ENCODE peak calls at places on chromosomes 3 and 15, in ten cellular contexts. One of them, this sample, is unnamed.

GRCh38 chr3:174035317-174035886 is 637.9 kb downstream of the NLGN1 start:
- DNase-seq in GM12891: no peak
- DNase-seq in heart left ventricle: no peak
- DNase-seq in tibial nerve: no peak
- DNase-seq in NB4: no peak
- DNase-seq in spleen: no peak
- DNase-seq in GM12892: no peak
- DNase-seq in testis: peak
- DNase-seq in adrenal gland: peak
- DNase-seq in lower leg skin: no peak
- DNase-seq in this sample: no peak

GRCh38 chr3:9500108-9501050 is 53.2 kb downstream of the LHFPL4 start:
- DNase-seq in GM12891: peak
- DNase-seq in heart left ventricle: peak
- DNase-seq in tibial nerve: no peak
- DNase-seq in NB4: peak
- DNase-seq in spleen: peak
- DNase-seq in GM12892: peak
- DNase-seq in testis: peak
- DNase-seq in adrenal gland: peak
- DNase-seq in lower leg skin: peak
- DNase-seq in this sample: peak

GRCh38 chr3:181966387-181966786 is 254.7 kb downstream of the SOX2 start:
- DNase-seq in GM12891: no peak
- DNase-seq in heart left ventricle: no peak
- DNase-seq in tibial nerve: no peak
- DNase-seq in NB4: no peak
- DNase-seq in spleen: no peak
- DNase-seq in GM12892: no peak
- DNase-seq in testis: no peak
- DNase-seq in adrenal gland: no peak
- DNase-seq in lower leg skin: no peak
- DNase-seq in this sample: no peak

GRCh38 chr3:45968706-45969105 is 25.4 kb downstream of the CXCR6 start:
- DNase-seq in GM12891: no peak
- DNase-seq in heart left ventricle: no peak
- DNase-seq in tibial nerve: no peak
- DNase-seq in NB4: no peak
- DNase-seq in spleen: no peak
- DNase-seq in GM12892: no peak
- DNase-seq in testis: no peak
- DNase-seq in adrenal gland: no peak
- DNase-seq in lower leg skin: no peak
- DNase-seq in this sample: peak

GRCh38 chr3:153210116-153210515 is 48.1 kb downstream of the RAP2B start:
- DNase-seq in GM12891: no peak
- DNase-seq in heart left ventricle: no peak
- DNase-seq in tibial nerve: no peak
- DNase-seq in NB4: peak
- DNase-seq in spleen: no peak
- DNase-seq in GM12892: no peak
- DNase-seq in testis: no peak
- DNase-seq in adrenal gland: no peak
- DNase-seq in lower leg skin: no peak
- DNase-seq in this sample: peak

GRCh38 chr3:33218446-33219174 is at the start of gene SUSD5:
- DNase-seq in GM12891: peak
- DNase-seq in heart left ventricle: peak
- DNase-seq in tibial nerve: no peak
- DNase-seq in NB4: no peak
- DNase-seq in spleen: no peak
- DNase-seq in GM12892: peak
- DNase-seq in testis: peak
- DNase-seq in adrenal gland: no peak
- DNase-seq in lower leg skin: no peak
- DNase-seq in this sample: peak

GRCh38 chr3:156132313-156132712 is 11.9 kb downstream of the KCNAB1 start:
- DNase-seq in GM12891: no peak
- DNase-seq in heart left ventricle: no peak
- DNase-seq in tibial nerve: no peak
- DNase-seq in NB4: no peak
- DNase-seq in spleen: no peak
- DNase-seq in GM12892: no peak
- DNase-seq in testis: no peak
- DNase-seq in adrenal gland: no peak
- DNase-seq in lower leg skin: no peak
- DNase-seq in this sample: no peak

GRCh38 chr3:45319231-45320085 is 68.9 kb upstream of the LARS2 start:
- DNase-seq in GM12891: no peak
- DNase-seq in heart left ventricle: no peak
- DNase-seq in tibial nerve: no peak
- DNase-seq in NB4: no peak
- DNase-seq in spleen: no peak
- DNase-seq in GM12892: no peak
- DNase-seq in testis: no peak
- DNase-seq in adrenal gland: no peak
- DNase-seq in lower leg skin: peak
- DNase-seq in this sample: no peak

GRCh38 chr3:16317561-16317945 is 52.5 kb downstream of the OXNAD1 start:
- DNase-seq in GM12891: no peak
- DNase-seq in heart left ventricle: no peak
- DNase-seq in tibial nerve: no peak
- DNase-seq in NB4: no peak
- DNase-seq in spleen: no peak
- DNase-seq in GM12892: no peak
- DNase-seq in testis: no peak
- DNase-seq in adrenal gland: no peak
- DNase-seq in lower leg skin: no peak
- DNase-seq in this sample: no peak

GRCh38 chr3:16316396-16316795 is 51.4 kb downstream of the OXNAD1 start:
- DNase-seq in GM12891: no peak
- DNase-seq in heart left ventricle: no peak
- DNase-seq in tibial nerve: no peak
- DNase-seq in NB4: no peak
- DNase-seq in spleen: no peak
- DNase-seq in GM12892: no peak
- DNase-seq in testis: no peak
- DNase-seq in adrenal gland: no peak
- DNase-seq in lower leg skin: no peak
- DNase-seq in this sample: no peak

GRCh38 chr3:16318216-16318615 is 53.2 kb downstream of the OXNAD1 start:
- DNase-seq in GM12891: no peak
- DNase-seq in heart left ventricle: no peak
- DNase-seq in tibial nerve: no peak
- DNase-seq in NB4: no peak
- DNase-seq in spleen: no peak
- DNase-seq in GM12892: no peak
- DNase-seq in testis: no peak
- DNase-seq in adrenal gland: no peak
- DNase-seq in lower leg skin: no peak
- DNase-seq in this sample: no peak

GRCh38 chr3:16315623-16316022 is 50.6 kb downstream of the OXNAD1 start:
- DNase-seq in GM12891: no peak
- DNase-seq in heart left ventricle: no peak
- DNase-seq in tibial nerve: no peak
- DNase-seq in NB4: no peak
- DNase-seq in spleen: no peak
- DNase-seq in GM12892: no peak
- DNase-seq in testis: no peak
- DNase-seq in adrenal gland: no peak
- DNase-seq in lower leg skin: no peak
- DNase-seq in this sample: no peak

DNA sequence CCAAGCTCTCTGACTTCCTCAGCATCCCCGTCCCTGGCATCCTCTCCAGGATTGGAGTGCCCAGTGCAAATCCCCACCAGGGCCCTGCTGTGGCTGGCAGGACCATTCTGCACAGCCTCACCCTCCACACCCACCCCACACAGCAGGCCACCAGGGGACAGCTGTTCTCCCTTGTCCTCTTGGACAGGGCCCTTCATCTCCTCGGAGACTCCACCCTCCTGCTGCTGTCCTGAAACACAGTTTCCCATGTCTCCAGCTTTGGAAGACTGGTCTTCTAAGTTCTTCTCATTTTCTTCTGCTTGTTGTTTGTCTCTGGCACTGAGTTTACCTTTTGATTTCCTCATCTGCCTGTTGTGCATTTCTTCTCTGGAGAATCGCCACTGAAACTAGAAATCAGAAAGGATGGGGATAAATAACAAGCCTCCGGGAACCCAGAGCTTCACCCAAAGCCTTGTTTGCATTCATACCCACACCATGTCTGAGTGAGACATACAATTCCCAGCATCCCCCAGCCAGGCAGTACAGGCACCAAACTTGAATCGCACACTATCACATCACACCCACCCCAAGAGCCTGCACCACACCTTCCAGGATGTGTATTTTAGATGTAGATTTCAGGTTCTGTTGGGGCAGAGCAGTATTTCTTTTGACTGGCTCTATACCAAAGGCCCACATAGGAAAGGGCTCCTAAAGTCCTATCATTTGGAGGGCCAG is 52.0 kb downstream of the OXNAD1 start:
- DNase-seq in GM12891: no peak
- DNase-seq in heart left ventricle: no peak
- DNase-seq in tibial nerve: no peak
- DNase-seq in NB4: no peak
- DNase-seq in spleen: no peak
- DNase-seq in GM12892: no peak
- DNase-seq in testis: no peak
- DNase-seq in adrenal gland: no peak
- DNase-seq in lower leg skin: no peak
- DNase-seq in this sample: no peak
- TF ChIP-seq POLR2A in GM12891: no peak
- TF ChIP-seq POLR2A in heart left ventricle: no peak
- TF ChIP-seq POLR2A in tibial nerve: no peak
- TF ChIP-seq POLR2A in NB4: no peak
- TF ChIP-seq POLR2A in spleen: no peak
- TF ChIP-seq POLR2A in GM12892: no peak
- TF ChIP-seq POLR2A in testis: no peak
- TF ChIP-seq POLR2A in adrenal gland: no peak
- TF ChIP-seq POLR2A in lower leg skin: no peak
- TF ChIP-seq POLR2A in this sample: no peak

DNA sequence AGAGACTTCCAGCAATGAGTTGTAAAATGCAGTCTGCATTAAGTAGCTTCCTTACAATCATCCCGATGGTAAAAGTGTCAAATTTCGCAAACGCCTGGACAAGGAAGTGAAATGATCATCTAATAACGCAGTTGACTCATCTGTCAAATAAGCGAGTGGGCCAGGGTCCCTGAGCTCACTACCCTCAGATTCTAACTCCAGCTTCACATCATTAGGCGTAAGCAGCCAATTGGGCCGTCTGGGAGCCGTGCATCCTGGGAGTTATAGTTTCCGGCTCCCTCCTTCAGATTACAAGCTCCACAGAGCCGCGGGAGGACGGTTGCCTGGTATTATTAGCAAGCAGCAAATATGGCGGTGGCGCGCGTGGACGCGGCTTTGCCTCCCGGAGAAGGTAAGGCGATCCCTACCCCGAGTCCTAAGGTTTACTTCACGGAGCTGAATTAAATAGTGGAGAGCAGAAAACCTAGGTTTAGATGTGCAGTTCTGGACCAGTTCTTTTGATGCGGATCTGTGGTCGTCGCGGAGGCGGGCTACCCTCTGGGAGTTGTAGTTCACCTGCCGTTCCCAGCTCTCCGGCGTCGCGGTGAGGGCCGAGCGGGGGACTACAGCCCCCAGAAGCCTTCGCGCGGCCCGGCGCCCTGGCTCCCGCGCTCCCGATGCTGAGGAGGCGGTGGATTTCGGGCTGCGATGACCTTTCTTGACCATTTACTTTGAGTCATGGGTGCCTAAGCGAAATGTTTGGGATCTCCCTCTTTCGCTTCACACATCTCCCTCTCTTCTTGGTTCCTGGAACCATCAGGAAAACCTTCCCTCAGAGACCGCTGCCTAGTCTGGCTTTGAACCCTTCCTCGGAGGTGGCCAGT is at the start of gene CEP97:
- DNase-seq in GM12891: peak
- DNase-seq in heart left ventricle: peak
- DNase-seq in tibial nerve: peak
- DNase-seq in NB4: peak
- DNase-seq in spleen: peak
- DNase-seq in GM12892: peak
- DNase-seq in testis: peak
- DNase-seq in adrenal gland: peak
- DNase-seq in lower leg skin: peak
- DNase-seq in this sample: peak
- TF ChIP-seq POLR2A in GM12891: peak
- TF ChIP-seq POLR2A in heart left ventricle: peak
- TF ChIP-seq POLR2A in tibial nerve: no peak
- TF ChIP-seq POLR2A in NB4: peak
- TF ChIP-seq POLR2A in spleen: no peak
- TF ChIP-seq POLR2A in GM12892: peak
- TF ChIP-seq POLR2A in testis: peak
- TF ChIP-seq POLR2A in adrenal gland: no peak
- TF ChIP-seq POLR2A in lower leg skin: no peak
- TF ChIP-seq POLR2A in this sample: peak

GRCh38 chr15:80439140-80439539 is 35.0 kb downstream of the ARNT2 start:
- DNase-seq in GM12891: no peak
- DNase-seq in heart left ventricle: no peak
- DNase-seq in tibial nerve: no peak
- DNase-seq in NB4: no peak
- DNase-seq in spleen: no peak
- DNase-seq in GM12892: no peak
- DNase-seq in testis: no peak
- DNase-seq in adrenal gland: no peak
- DNase-seq in lower leg skin: no peak
- DNase-seq in this sample: no peak

GRCh38 chr15:80440024-80440423 is 35.8 kb downstream of the ARNT2 start:
- DNase-seq in GM12891: no peak
- DNase-seq in heart left ventricle: no peak
- DNase-seq in tibial nerve: no peak
- DNase-seq in NB4: no peak
- DNase-seq in spleen: no peak
- DNase-seq in GM12892: no peak
- DNase-seq in testis: no peak
- DNase-seq in adrenal gland: no peak
- DNase-seq in lower leg skin: no peak
- DNase-seq in this sample: no peak

GRCh38 chr15:80436511-80437307 is 32.5 kb downstream of the ARNT2 start:
- DNase-seq in GM12891: no peak
- DNase-seq in heart left ventricle: no peak
- DNase-seq in tibial nerve: no peak
- DNase-seq in NB4: peak
- DNase-seq in spleen: peak
- DNase-seq in GM12892: no peak
- DNase-seq in testis: no peak
- DNase-seq in adrenal gland: no peak
- DNase-seq in lower leg skin: peak
- DNase-seq in this sample: peak

GRCh38 chr15:80434926-80435720 is 30.9 kb downstream of the ARNT2 start:
- DNase-seq in GM12891: no peak
- DNase-seq in heart left ventricle: no peak
- DNase-seq in tibial nerve: no peak
- DNase-seq in NB4: peak
- DNase-seq in spleen: peak
- DNase-seq in GM12892: no peak
- DNase-seq in testis: no peak
- DNase-seq in adrenal gland: no peak
- DNase-seq in lower leg skin: peak
- DNase-seq in this sample: no peak

DNA sequence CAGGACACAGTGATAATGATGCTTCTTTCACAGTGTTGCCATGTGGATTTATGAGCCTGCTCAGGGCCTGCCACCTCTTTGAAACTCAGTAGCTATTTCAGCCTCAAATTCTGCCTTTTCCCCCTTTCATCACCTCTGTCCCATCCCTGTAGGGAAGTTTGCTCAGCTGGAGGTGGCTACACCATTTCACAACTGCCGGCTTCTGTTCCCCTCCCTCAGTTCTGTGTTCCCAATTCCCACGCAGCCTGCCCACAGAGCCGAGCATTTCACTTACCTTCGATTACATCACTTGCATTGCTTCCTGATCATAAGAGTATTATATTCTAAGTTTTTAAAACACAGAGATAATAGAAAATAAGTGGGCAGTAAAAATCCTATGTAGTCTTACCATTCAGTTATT is 33.3 kb downstream of the ARNT2 start:
- DNase-seq in GM12891: no peak
- DNase-seq in heart left ventricle: no peak
- DNase-seq in tibial nerve: no peak
- DNase-seq in NB4: peak
- DNase-seq in spleen: peak
- DNase-seq in GM12892: no peak
- DNase-seq in testis: no peak
- DNase-seq in adrenal gland: no peak
- DNase-seq in lower leg skin: no peak
- DNase-seq in this sample: no peak
- TF ChIP-seq POLR2A in GM12891: no peak
- TF ChIP-seq POLR2A in heart left ventricle: no peak
- TF ChIP-seq POLR2A in tibial nerve: no peak
- TF ChIP-seq POLR2A in NB4: no peak
- TF ChIP-seq POLR2A in spleen: no peak
- TF ChIP-seq POLR2A in GM12892: no peak
- TF ChIP-seq POLR2A in testis: no peak
- TF ChIP-seq POLR2A in adrenal gland: no peak
- TF ChIP-seq POLR2A in lower leg skin: no peak
- TF ChIP-seq POLR2A in this sample: no peak

DNA sequence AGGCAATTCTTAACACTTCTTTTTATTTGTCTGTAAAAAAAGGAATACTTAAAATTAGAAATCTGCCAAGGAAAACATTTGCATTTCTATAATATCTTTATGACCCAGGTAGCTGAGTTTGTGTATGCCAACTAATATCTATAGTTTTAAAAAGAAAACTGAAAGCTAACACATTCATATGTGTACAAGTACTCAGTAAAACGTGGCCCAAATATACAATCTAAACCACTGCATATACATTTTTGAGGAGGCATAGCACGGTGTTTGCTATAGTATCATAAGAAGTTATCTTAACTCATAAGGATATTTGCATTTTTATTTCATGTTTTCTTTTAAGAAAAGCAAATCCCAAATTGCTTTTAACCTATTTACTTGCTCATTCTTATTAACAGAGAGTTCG is 172.7 kb downstream of the ZBTB20 start:
- DNase-seq in GM12891: no peak
- DNase-seq in heart left ventricle: no peak
- DNase-seq in tibial nerve: no peak
- DNase-seq in NB4: no peak
- DNase-seq in spleen: no peak
- DNase-seq in GM12892: no peak
- DNase-seq in testis: no peak
- DNase-seq in adrenal gland: no peak
- DNase-seq in lower leg skin: no peak
- DNase-seq in this sample: no peak
- TF ChIP-seq POLR2A in GM12891: no peak
- TF ChIP-seq POLR2A in heart left ventricle: no peak
- TF ChIP-seq POLR2A in tibial nerve: no peak
- TF ChIP-seq POLR2A in NB4: no peak
- TF ChIP-seq POLR2A in spleen: no peak
- TF ChIP-seq POLR2A in GM12892: no peak
- TF ChIP-seq POLR2A in testis: no peak
- TF ChIP-seq POLR2A in adrenal gland: no peak
- TF ChIP-seq POLR2A in lower leg skin: no peak
- TF ChIP-seq POLR2A in this sample: no peak

This sample was measured in H54.